ENCODE peak calls at places on chromosomes 7 and 10, in five cellular contexts. Z is NCI-H2171, P is RCC 7860, Y is Ammon's horn, V is right atrium auricular region. N is an unnamed sample.

GRCh38 chr10:104254493-104255243 is at the start of gene GSTO1:
- DNase-seq in Z (peak; percentile 9), V (peak; percentile 89), P (peak; percentile 69), Y (peak; percentile 88), N (peak; percentile 73)

GRCh38 chr7:68073701-68074100 is 1077.1 kb downstream of the TYW1 start:
- DNase-seq in Y (no peak), V (no peak), P (no peak), Z (no peak), N (no peak)

GRCh38 chr7:138898255-138898654 is 82.9 kb downstream of the KIAA1549 start:
- DNase-seq in Y (no peak), Z (no peak), P (no peak), V (no peak), N (no peak)

GRCh38 chr7:78420001-78420400 is 621.4 kb downstream of the PHTF2 start:
- DNase-seq in Y (peak; percentile 72), Z (no peak), P (no peak), V (no peak), N (peak; percentile 61)

GRCh38 chr10:32229170-32229569 is 117.8 kb downstream of the EPC1 start:
- DNase-seq in Y (no peak), P (no peak), Z (no peak), V (no peak), N (no peak)

GRCh38 chr10:19014034-19014433 is 34.6 kb upstream of the MALRD1 start:
- DNase-seq in Y (no peak), P (peak; percentile 65), V (no peak), Z (no peak), N (no peak)

GRCh38 chr7:102472126-102473041 is 6.3 kb downstream of the POLR2J start:
- DNase-seq in Y (no peak), Z (no peak), V (no peak), P (no peak), N (no peak)

GRCh38 chr7:20199015-20199737 is 18.0 kb downstream of the MACC1 start:
- DNase-seq in V (no peak), Y (peak; percentile 77), Z (no peak), P (peak; percentile 98), N (no peak)

GRCh38 chr10:11225935-11226334 is 208.3 kb downstream of the CELF2 start:
- DNase-seq in Z (no peak), V (no peak), Y (no peak), P (no peak), N (no peak)

GRCh38 chr7:102019461-102019860 is 202.0 kb downstream of the CUX1 start:
- DNase-seq in Y (no peak), Z (no peak), V (no peak), P (no peak), N (no peak)

GRCh38 chr10:50295367-50295766 is 44.1 kb upstream of the ASAH2 start:
- DNase-seq in Z (no peak), Y (no peak), P (no peak), V (no peak), N (no peak)

GRCh38 chr10:93873427-93874115 is 20.2 kb upstream of the SLC35G1 start:
- DNase-seq in Z (peak; percentile 27), V (no peak), Y (no peak), P (no peak), N (no peak)

GRCh38 chr7:141477866-141478265 is 73.3 kb upstream of the AGK start:
- DNase-seq in Y (peak; percentile 18), Z (no peak), V (no peak), P (peak; percentile 75), N (no peak)

GRCh38 chr7:66539948-66540375 is 88.7 kb upstream of the KCTD7 start:
- DNase-seq in V (no peak), P (no peak), Z (no peak), Y (no peak), N (no peak)

GRCh38 chr10:126201603-126202002 is 186.7 kb downstream of the ADAM12 start:
- DNase-seq in Z (no peak), Y (no peak), V (no peak), P (no peak), N (no peak)

GRCh38 chr10:46326066-46326465 is 39.3 kb downstream of the ANTXRL start:
- DNase-seq in Z (no peak), V (no peak), P (no peak), Y (no peak), N (no peak)

GRCh38 chr7:153385502-153385901 is 626.0 kb downstream of the ACTR3B start:
- DNase-seq in Z (no peak), V (no peak), P (no peak), Y (no peak), N (no peak)

GRCh38 chr7:42883950-42884349 is 27.9 kb downstream of the C7orf25 start:
- DNase-seq in V (no peak), P (peak; percentile 56), Z (no peak), Y (peak; percentile 8), N (no peak)

GRCh38 chr10:72564596-72564995 is 61.3 kb downstream of the MICU1 start:
- DNase-seq in Y (no peak), V (no peak), P (no peak), Z (no peak), N (no peak)

GRCh38 chr7:6639032-6639431 is 1.9 kb downstream of the ZNF316 start:
- DNase-seq in P (no peak), Y (no peak), V (no peak), Z (no peak), N (no peak)

GRCh38 chr10:121952226-121952625 is 22.8 kb downstream of the NSMCE4A start:
- DNase-seq in P (no peak), Y (no peak), Z (no peak), V (no peak), N (no peak)

GRCh38 chr10:103645141-103646054 is 151.9 kb downstream of the NEURL1 start:
- DNase-seq in Z (no peak), P (no peak), Y (peak; percentile 69), V (peak; percentile 86), N (no peak)

GRCh38 chr10:126373982-126374381 is 14.3 kb downstream of the ADAM12 start:
- DNase-seq in Z (no peak), Y (no peak), P (peak; percentile 33), V (no peak), N (no peak)

GRCh38 chr7:137164251-137164650 is 179.3 kb downstream of the PTN start:
- DNase-seq in Z (no peak), Y (no peak), V (no peak), P (no peak), N (no peak)

GRCh38 chr7:39574673-39575349 is 8.6 kb downstream of the YAE1 start:
- DNase-seq in Y (no peak), P (no peak), V (no peak), Z (no peak), N (no peak)

GRCh38 chr10:102065561-102066420 is 642 bp downstream of the HPS6 start:
- DNase-seq in P (no peak), Y (peak; percentile 18), Z (no peak), V (no peak), N (no peak)

GRCh38 chr10:124763267-124763666 is 19.1 kb upstream of the FAM53B start:
- DNase-seq in P (no peak), Y (no peak), Z (no peak), V (no peak), N (no peak)

GRCh38 chr7:141585592-141586510 is 34.6 kb downstream of the AGK start:
- DNase-seq in P (peak; percentile 96), Y (no peak), Z (no peak), V (no peak), N (no peak)

GRCh38 chr10:1379601-1380000 is 323.4 kb downstream of the WDR37 start:
- DNase-seq in V (no peak), Y (no peak), Z (no peak), P (no peak), N (no peak)

GRCh38 chr10:8151086-8151485 is 96.6 kb downstream of the GATA3 start:
- DNase-seq in V (no peak), Y (no peak), P (no peak), Z (no peak), N (no peak)

GRCh38 chr10:104267721-104268690 is 978 bp upstream of the GSTO2 start:
- DNase-seq in P (no peak), Z (no peak), V (no peak), Y (no peak), N (no peak)

GRCh38 chr10:20415684-20416083 is 481.4 kb downstream of the NEBL start:
- DNase-seq in Z (no peak), V (no peak), Y (no peak), P (no peak), N (no peak)

GRCh38 chr10:70232155-70232858 is 922 bp downstream of the PPA1 start:
- DNase-seq in V (no peak), Y (peak; percentile 30), Z (peak; percentile 5), P (peak; percentile 27), N (peak; percentile 38)

GRCh38 chr7:24923172-24923865 is 56.7 kb downstream of the OSBPL3 start:
- DNase-seq in P (no peak), Z (no peak), V (no peak), Y (no peak), N (no peak)

GRCh38 chr7:32890553-32891045 is 961 bp downstream of the KBTBD2 start:
- DNase-seq in V (no peak), Z (peak; percentile 42), P (no peak), Y (peak; percentile 61), N (peak; percentile 51)